ENCODE peak calls at places on chromosomes 11 and 22, in five cellular contexts. P is AG09309, Q is spleen, V is GM13976, R is IMR-90. H is an unnamed sample.

GRCh38 chr11:12272821-12273617 is 104.4 kb upstream of the PARVA start:
- DNase-seq in R (peak; percentile 61), P (no peak), V (no peak), Q (no peak), H (no peak)

GRCh38 chr11:67082071-67082791 is 25.6 kb downstream of the RHOD start:
- DNase-seq in R (no peak), P (no peak), Q (no peak), V (no peak), H (no peak)

GRCh38 chr11:110793556-110793955 is 81.3 kb upstream of the ARHGAP20 start:
- DNase-seq in V (no peak), P (no peak), R (no peak), Q (no peak), H (no peak)

GRCh38 chr22:30649430-30650007 is 13.9 kb downstream of the SLC35E4 start:
- DNase-seq in P (no peak), R (peak; percentile 88), V (peak; percentile 82), Q (no peak), H (no peak)

GRCh38 chr11:45897556-45897955 is 9.5 kb downstream of the FREY1 start:
- DNase-seq in P (no peak), Q (no peak), V (no peak), R (no peak), H (no peak)

GRCh38 chr11:112513936-112514716 is 253.5 kb upstream of the PLET1 start:
- DNase-seq in P (no peak), V (no peak), R (no peak), Q (no peak), H (no peak)

GRCh38 chr11:73334244-73335203 is 26.4 kb downstream of the ARHGEF17 start:
- DNase-seq in Q (no peak), P (no peak), V (peak; percentile 75), R (peak; percentile 91), H (no peak)

GRCh38 chr11:90113541-90113940 is 20.9 kb upstream of the NAALAD2 start:
- DNase-seq in Q (no peak), R (no peak), V (no peak), P (no peak), H (no peak)

GRCh38 chr11:19892876-19893275 is 180.2 kb downstream of the NAV2 start:
- DNase-seq in P (no peak), Q (no peak), V (no peak), R (peak; percentile 41), H (no peak)

GRCh38 chr11:28697920-28698827 is 590.0 kb downstream of the METTL15 start:
- DNase-seq in R (peak; percentile 61), V (peak; percentile 17), Q (no peak), P (no peak), H (no peak)

GRCh38 chr11:20980736-20981135 is 311.4 kb downstream of the NELL1 start:
- DNase-seq in P (no peak), V (no peak), R (no peak), Q (no peak), H (no peak)

GRCh38 chr11:46465683-46466082 is 74.1 kb upstream of the CHRM4 start:
- DNase-seq in V (no peak), Q (no peak), P (no peak), R (no peak), H (no peak)

GRCh38 chr11:69429716-69430491 is 51.6 kb upstream of the LINC01488 start:
- DNase-seq in P (no peak), V (no peak), Q (peak; percentile 61), R (no peak), H (peak; percentile 85)

GRCh38 chr11:61281581-61282250 is 13.4 kb downstream of the VWCE start:
- DNase-seq in R (no peak), P (no peak), Q (no peak), V (peak; percentile 76), H (peak; percentile 79)

GRCh38 chr11:134939905-134940304 is 527.9 kb upstream of the B3GAT1 start:
- DNase-seq in Q (no peak), R (no peak), P (no peak), V (no peak), H (no peak)
- TF ChIP-seq CTCF in Q (no peak), R (no peak), P (no peak), V (no peak), H (peak; percentile 71)

GRCh38 chr11:132186699-132187098 is 816.3 kb downstream of the NTM start:
- DNase-seq in Q (no peak), R (no peak), V (no peak), P (no peak), H (no peak)
- TF ChIP-seq CTCF in Q (no peak), R (no peak), V (no peak), P (no peak), H (peak; percentile 59)

GRCh38 chr22:42074153-42074750 is at the start of gene PHETA2:
- DNase-seq in Q (peak; percentile 87), R (peak; percentile 25), P (no peak), V (peak; percentile 65), H (no peak)
- TF ChIP-seq CTCF in Q (peak; percentile 35), R (peak; percentile 44), P (peak; percentile 60), V (peak; percentile 8), H (peak; percentile 34)

GRCh38 chr11:31383116-31383515 is 13.5 kb downstream of the DNAJC24 start:
- DNase-seq in Q (no peak), P (no peak), V (no peak), R (no peak), H (no peak)
- TF ChIP-seq CTCF in Q (no peak), P (no peak), V (no peak), R (no peak), H (no peak)

GRCh38 chr11:58618215-58618614 is 4.2 kb upstream of the CNTF start:
- DNase-seq in P (no peak), R (no peak), V (no peak), Q (no peak), H (no peak)
- TF ChIP-seq CTCF in P (no peak), R (peak; percentile 1), V (peak; percentile 29), Q (no peak), H (peak; percentile 29)

DNA sequence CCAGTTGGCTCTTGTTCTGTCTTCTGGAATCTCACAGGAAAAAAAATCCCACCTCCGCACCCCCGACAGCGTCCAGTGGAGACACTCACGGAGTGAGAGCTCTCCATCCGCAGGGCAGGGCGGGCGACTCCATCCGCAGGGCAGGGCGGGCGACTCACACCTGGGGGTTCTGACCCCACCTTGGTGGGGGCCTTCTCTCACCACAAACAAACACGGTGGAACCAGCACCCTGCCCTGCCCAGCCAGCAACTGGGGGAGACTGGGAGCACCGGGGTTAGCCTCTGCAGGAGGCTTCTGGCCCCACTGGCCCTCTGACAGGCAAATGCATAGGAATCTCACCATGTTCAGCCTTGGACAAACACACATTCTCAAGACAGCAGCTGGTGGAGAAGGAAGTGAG is 98.1 kb upstream of the B3GAT1 start:
- DNase-seq in P (no peak), V (no peak), Q (no peak), R (no peak), H (peak; percentile 87)
- TF ChIP-seq CTCF in P (no peak), V (no peak), Q (no peak), R (no peak), H (no peak)

DNA sequence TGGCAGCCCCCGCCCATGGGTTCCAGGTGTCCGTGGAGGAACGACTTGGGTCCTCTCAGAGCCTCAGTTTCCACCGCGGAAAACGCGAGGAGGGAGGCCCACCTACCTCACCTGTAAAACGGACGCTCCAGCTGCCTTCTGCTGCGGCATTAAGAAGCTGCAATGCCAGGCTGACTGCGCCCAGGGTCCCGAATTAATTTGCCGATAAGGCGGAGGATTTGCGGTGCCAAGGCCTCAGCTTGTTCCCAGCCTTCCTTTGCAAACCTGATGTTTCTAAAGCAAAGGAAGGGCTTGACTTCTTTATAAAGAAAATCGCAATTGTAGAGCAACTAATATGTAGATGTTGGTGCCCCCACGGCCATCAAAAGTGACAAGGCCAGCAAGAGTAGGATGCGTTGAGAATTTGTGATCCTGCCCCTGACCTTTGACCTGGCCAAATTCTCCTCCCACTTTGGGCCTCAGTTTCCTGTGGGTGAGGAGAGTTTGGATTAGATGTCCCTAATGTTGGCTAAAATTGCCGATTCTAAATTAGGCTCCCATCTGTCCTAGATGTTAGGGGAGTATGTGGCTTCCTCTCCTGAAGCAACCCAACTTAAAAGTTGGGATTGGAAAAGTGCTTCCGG is 849 bp upstream of the TCF20 start:
- DNase-seq in R (no peak), Q (no peak), P (no peak), V (no peak), H (no peak)
- TF ChIP-seq CTCF in R (no peak), Q (no peak), P (no peak), V (no peak), H (no peak)

GRCh38 chr11:39724404-39724803 is 1735.0 kb downstream of the LRRC4C start:
- DNase-seq in V (no peak), Q (no peak), P (no peak), R (no peak), H (no peak)
- TF ChIP-seq CTCF in V (no peak), Q (no peak), P (no peak), R (no peak), H (peak; percentile 31)